ENCODE peak calls at places on chromosomes 16 and 17, in five cellular contexts. X is lung, U is GM06990, M is brain microvascular endothelial cell, A is ascending aorta. O is an unnamed sample.

GRCh38 chr16:74936902-74937560 is 47.9 kb downstream of the WDR59 start:
- DNase-seq in X (no peak), U (peak), M (peak), A (no peak), O (peak)

GRCh38 chr17:55005520-55005919 is 37.0 kb downstream of the STXBP4 start:
- DNase-seq in M (peak), X (no peak), A (no peak), U (no peak), O (no peak)

GRCh38 chr16:85369741-85370528 is 243.2 kb upstream of the GSE1 start:
- DNase-seq in X (peak), A (no peak), M (peak), U (no peak), O (no peak)

GRCh38 chr16:2037115-2037514 is 10.4 kb downstream of the NHERF2 start:
- DNase-seq in U (no peak), X (no peak), M (no peak), A (no peak), O (no peak)

GRCh38 chr17:32699247-32699646 is 177.7 kb downstream of the MYO1D start:
- DNase-seq in M (no peak), U (no peak), A (no peak), X (no peak), O (no peak)

GRCh38 chr17:48375356-48375755 is 54.7 kb downstream of the SKAP1 start:
- DNase-seq in U (no peak), M (no peak), A (no peak), X (no peak), O (peak)

GRCh38 chr17:67211742-67212141 is 33.3 kb downstream of the HELZ start:
- DNase-seq in X (no peak), A (no peak), M (no peak), U (no peak), O (no peak)

GRCh38 chr17:66727634-66728570 is 107.0 kb upstream of the CACNG5 start:
- DNase-seq in A (no peak), M (peak), X (peak), U (peak), O (peak)

DNA sequence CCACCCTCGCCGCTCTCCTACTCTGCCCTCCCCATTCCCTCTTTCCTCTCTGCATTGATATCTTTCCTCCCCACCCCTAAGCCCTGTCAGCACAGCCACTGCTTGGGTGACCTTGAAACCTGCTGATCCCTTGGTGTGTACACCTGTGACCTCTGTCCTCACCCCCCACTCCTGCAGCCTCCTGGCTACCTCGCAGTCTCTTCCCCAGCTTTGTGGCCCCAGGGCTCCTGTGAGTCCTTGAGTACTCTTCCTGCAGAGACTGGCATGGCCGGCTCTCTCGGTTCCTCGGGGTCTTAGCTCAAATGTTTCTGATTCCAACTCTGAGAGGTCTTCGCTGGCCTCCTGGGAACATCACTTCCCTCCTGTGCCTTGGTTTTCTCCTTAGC is 31.7 kb downstream of the ADCY7 start:
- DNase-seq in X (no peak), A (no peak), U (peak), M (no peak), O (no peak)
- TF ChIP-seq CTCF in X (no peak), A (no peak), U (no peak), M (no peak), O (no peak)

GRCh38 chr16:15855704-15856003 is 1.2 kb downstream of the MYH11 start:
- DNase-seq in X (no peak), M (no peak), U (peak), A (no peak), O (no peak)
- H3K4me3 ChIP-seq in X (no peak), M (no peak), U (peak), A (peak), O (no peak)

GRCh38 chr16:54055191-54055590 is 231.4 kb downstream of the IRX3 start:
- DNase-seq in M (no peak), U (no peak), X (no peak), A (no peak), O (no peak)
- TF ChIP-seq CTCF in M (no peak), U (no peak), X (no peak), A (no peak), O (no peak)

GRCh38 chr17:2860045-2860444 is 63.8 kb downstream of the RAP1GAP2 start:
- DNase-seq in A (no peak), M (no peak), X (no peak), U (no peak), O (no peak)

GRCh38 chr17:2865228-2865627 is 69.0 kb downstream of the RAP1GAP2 start:
- DNase-seq in X (no peak), M (no peak), U (no peak), A (no peak), O (no peak)

GRCh38 chr17:2860883-2861282 is 64.6 kb downstream of the RAP1GAP2 start:
- DNase-seq in M (no peak), A (no peak), U (no peak), X (no peak), O (no peak)

GRCh38 chr17:2862197-2862596 is 66.0 kb downstream of the RAP1GAP2 start:
- DNase-seq in A (no peak), X (no peak), M (no peak), U (no peak), O (no peak)

DNA sequence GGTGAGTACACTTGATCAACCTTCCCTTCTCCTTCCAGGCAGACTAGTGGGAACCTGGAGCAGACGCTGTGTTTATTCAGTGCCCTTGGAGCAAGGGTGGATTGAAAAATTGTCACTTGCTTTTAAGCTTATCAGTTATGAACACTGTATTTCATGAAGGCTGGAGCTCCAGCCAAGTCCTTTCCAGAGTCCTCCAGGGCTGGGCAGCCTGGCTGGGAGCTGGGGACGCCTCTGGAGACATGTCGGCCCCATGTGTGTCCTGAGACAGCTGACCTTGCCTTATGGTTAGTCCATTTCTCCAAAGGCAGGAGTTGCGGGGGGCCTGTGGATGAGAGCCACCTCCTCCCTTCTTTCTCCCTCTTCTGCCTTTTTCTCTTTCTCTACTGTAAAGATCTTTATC is 67.0 kb downstream of the RAP1GAP2 start:
- DNase-seq in X (no peak), M (no peak), A (no peak), U (no peak), O (no peak)
- H3K4me3 ChIP-seq in X (no peak), M (no peak), A (no peak), U (no peak), O (no peak)

DNA sequence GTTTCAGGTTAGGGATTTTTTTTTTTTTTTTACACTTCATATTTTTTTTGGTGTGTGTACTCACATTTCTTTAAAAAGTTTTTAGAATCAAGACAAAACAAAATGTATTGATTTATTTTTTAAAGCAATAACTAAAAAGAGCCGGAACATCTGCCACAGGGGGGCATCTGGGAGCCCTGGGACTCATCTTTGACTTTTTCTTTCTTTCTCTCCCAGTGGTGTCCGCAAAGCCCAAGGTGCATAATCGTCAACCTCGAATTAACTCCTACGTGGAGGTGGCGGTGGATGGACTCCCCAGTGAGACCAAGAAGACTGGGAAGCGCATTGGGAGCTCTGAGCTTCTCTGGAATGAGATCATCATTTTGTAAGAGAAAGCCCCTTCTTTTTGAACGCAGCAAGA is 36.3 kb downstream of the WWP2 start:
- DNase-seq in A (no peak), X (no peak), U (no peak), M (peak), O (no peak)
- TF ChIP-seq CTCF in A (peak), X (no peak), U (peak), M (peak), O (peak)